ENCODE peak calls at places on chromosomes 13 and 19, in ten cellular contexts. K is epithelial cell of proximal tubule; Y is activated CD4-positive, alpha-beta T cell treated with anti-CD3 and anti-CD28 coated beads, Interleukin-2, amount 50 U/mL, for 1 hour; E is A549; D is left colon; I is SW 1271; B is T follicular helper cell; A is naive thymus-derived CD4-positive, alpha-beta T cell; Q is CD8-positive, alpha-beta memory T cell; Z is Peyer's patch. X is an unnamed sample.

GRCh38 chr13:51840917-51841316 is 4.1 kb downstream of the TMEM272 start:
- DNase-seq in K (no peak), Y (no peak), E (no peak), D (no peak), I (no peak), B (no peak), A (no peak), Q (no peak), Z (no peak), X (no peak)

GRCh38 chr13:24075137-24075975 is 85.2 kb upstream of the SPATA13 start:
- DNase-seq in K (peak; percentile 29), Y (no peak), E (no peak), D (no peak), I (no peak), B (no peak), A (no peak), Q (no peak), Z (no peak), X (no peak)

GRCh38 chr19:54271106-54271505 is 9.8 kb downstream of the LILRB2 start:
- DNase-seq in K (no peak), Y (no peak), E (no peak), D (no peak), I (no peak), B (no peak), A (no peak), Q (no peak), Z (no peak), X (no peak)

GRCh38 chr13:99796175-99796819 is 175.3 kb downstream of the ZIC5 start:
- DNase-seq in K (no peak), Y (no peak), E (peak; percentile 17), D (peak; percentile 36), I (no peak), B (no peak), A (peak; percentile 11), Q (no peak), Z (no peak), X (peak; percentile 0)

GRCh38 chr13:111322916-111323331 is 2.5 kb downstream of the TEX29 start:
- DNase-seq in K (no peak), Y (no peak), E (no peak), D (no peak), I (no peak), B (no peak), A (no peak), Q (no peak), Z (no peak), X (no peak)

GRCh38 chr19:18846862-18847515 is 15.2 kb downstream of the UPF1 start:
- DNase-seq in K (no peak), Y (peak; percentile 71), E (peak; percentile 62), D (peak; percentile 85), I (peak; percentile 44), B (peak; percentile 56), A (peak; percentile 70), Q (peak; percentile 51), Z (peak; percentile 66), X (peak; percentile 65)

GRCh38 chr13:106602178-106602577 is 34.2 kb upstream of the ARGLU1 start:
- DNase-seq in K (no peak), Y (no peak), E (no peak), D (peak; percentile 21), I (no peak), B (no peak), A (no peak), Q (no peak), Z (no peak), X (no peak)

GRCh38 chr13:77579971-77580370 is 44.5 kb downstream of the SCEL start:
- DNase-seq in K (no peak), Y (no peak), E (no peak), D (no peak), I (no peak), B (no peak), A (no peak), Q (no peak), Z (no peak), X (no peak)

GRCh38 chr19:44576843-44577565 is 36.4 kb upstream of the IGSF23 start:
- DNase-seq in K (no peak), Y (no peak), E (peak; percentile 81), D (peak; percentile 56), I (peak; percentile 4), B (no peak), A (no peak), Q (no peak), Z (no peak), X (peak; percentile 78)

GRCh38 chr19:48452255-48452654 is 3.1 kb upstream of the KCNJ14 start:
- DNase-seq in K (no peak), Y (no peak), E (no peak), D (peak; percentile 43), I (no peak), B (no peak), A (no peak), Q (no peak), Z (no peak), X (peak; percentile 38)

GRCh38 chr19:47230122-47230920 is 678 bp downstream of the BBC3 start:
- DNase-seq in K (no peak), Y (peak; percentile 82), E (peak; percentile 59), D (peak; percentile 82), I (peak; percentile 13), B (peak; percentile 74), A (peak; percentile 82), Q (peak; percentile 84), Z (peak; percentile 77), X (peak; percentile 86)

GRCh38 chr19:54517483-54517882 is 14.9 kb downstream of the LAIR2 start:
- DNase-seq in K (no peak), Y (peak; percentile 57), E (peak; percentile 40), D (peak; percentile 73), I (peak; percentile 11), B (peak; percentile 33), A (peak; percentile 53), Q (peak; percentile 22), Z (no peak), X (peak; percentile 80)

GRCh38 chr19:10205636-10206035 is 10.9 kb upstream of the DNMT1 start:
- DNase-seq in K (no peak), Y (no peak), E (no peak), D (no peak), I (no peak), B (no peak), A (no peak), Q (no peak), Z (no peak), X (no peak)

GRCh38 chr13:97889803-97890202 is 63.7 kb upstream of the IPO5 start:
- DNase-seq in K (no peak), Y (no peak), E (no peak), D (no peak), I (no peak), B (no peak), A (no peak), Q (no peak), Z (no peak), X (no peak)

GRCh38 chr13:25179810-25180437 is 7.8 kb upstream of the AMER2 start:
- DNase-seq in K (no peak), Y (no peak), E (no peak), D (no peak), I (no peak), B (no peak), A (no peak), Q (no peak), Z (no peak), X (no peak)

GRCh38 chr13:24671367-24672117 is 8.7 kb upstream of the ATP12A start:
- DNase-seq in K (peak; percentile 83), Y (no peak), E (peak; percentile 67), D (peak; percentile 33), I (peak; percentile 75), B (no peak), A (peak; percentile 22), Q (no peak), Z (no peak), X (peak; percentile 47)

GRCh38 chr13:110284809-110285519 is 22.0 kb downstream of the COL4A1 start:
- DNase-seq in K (no peak), Y (no peak), E (no peak), D (no peak), I (no peak), B (no peak), A (no peak), Q (no peak), Z (no peak), X (no peak)

GRCh38 chr19:4866595-4867424 is 657 bp downstream of the PLIN3 start:
- DNase-seq in K (no peak), Y (peak; percentile 20), E (no peak), D (peak; percentile 82), I (peak; percentile 32), B (peak; percentile 31), A (peak; percentile 40), Q (peak; percentile 36), Z (peak; percentile 78), X (peak; percentile 32)

GRCh38 chr19:48646912-48647216 is 877 bp upstream of the CA11 start:
- DNase-seq in K (no peak), Y (no peak), E (no peak), D (no peak), I (no peak), B (no peak), A (no peak), Q (no peak), Z (no peak), X (no peak)

GRCh38 chr13:53254495-53254894 is 225.9 kb downstream of the OLFM4 start:
- DNase-seq in K (no peak), Y (no peak), E (no peak), D (no peak), I (no peak), B (no peak), A (no peak), Q (no peak), Z (no peak), X (no peak)

GRCh38 chr13:36919833-36920611 is at the start of gene SMAD9:
- DNase-seq in K (no peak), Y (no peak), E (peak; percentile 18), D (peak; percentile 85), I (peak; percentile 1), B (no peak), A (no peak), Q (no peak), Z (no peak), X (peak; percentile 55)

GRCh38 chr19:15595069-15595468 is 19.9 kb upstream of the CYP4F8 start:
- DNase-seq in K (no peak), Y (no peak), E (no peak), D (no peak), I (no peak), B (no peak), A (no peak), Q (no peak), Z (no peak), X (peak; percentile 6)

GRCh38 chr19:43425567-43426392 is 11.1 kb downstream of the TEX101 start:
- DNase-seq in K (peak; percentile 6), Y (no peak), E (peak; percentile 35), D (peak; percentile 86), I (peak; percentile 29), B (no peak), A (no peak), Q (no peak), Z (no peak), X (peak; percentile 60)

GRCh38 chr13:77536358-77536757 is 852 bp downstream of the SCEL start:
- DNase-seq in K (no peak), Y (no peak), E (no peak), D (no peak), I (no peak), B (no peak), A (no peak), Q (no peak), Z (no peak), X (no peak)

GRCh38 chr19:45809643-45810159 is 5.4 kb downstream of the RSPH6A start:
- DNase-seq in K (peak; percentile 40), Y (no peak), E (peak; percentile 68), D (no peak), I (peak; percentile 47), B (no peak), A (no peak), Q (no peak), Z (no peak), X (no peak)

GRCh38 chr19:46216612-46217011 is 12.9 kb upstream of the IGFL1 start:
- DNase-seq in K (no peak), Y (no peak), E (no peak), D (no peak), I (no peak), B (no peak), A (no peak), Q (no peak), Z (no peak), X (no peak)

GRCh38 chr13:69264362-69265334 is 843.0 kb upstream of the ATXN8OS start:
- DNase-seq in K (no peak), Y (no peak), E (no peak), D (no peak), I (no peak), B (no peak), A (no peak), Q (no peak), Z (no peak), X (no peak)

GRCh38 chr19:16198363-16198636 is 589 bp downstream of the AP1M1 start:
- DNase-seq in K (no peak), Y (no peak), E (no peak), D (no peak), I (no peak), B (no peak), A (peak; percentile 11), Q (no peak), Z (no peak), X (no peak)

X was measured in Calu3.